ENCODE peak calls at places on chromosome 22, in eight cellular contexts. U, X, J, N, A, F, C and P are unnamed samples.

GRCh38 chr22:43114958-43115357 is 4.4 kb downstream of the BIK start:
- DNase-seq in C (no peak), A (no peak), F (peak; percentile 12), J (no peak), N (no peak), U (no peak), X (no peak), P (no peak)

GRCh38 chr22:46857142-46857825 is 94.8 kb downstream of the TBC1D22A start:
- DNase-seq in N (no peak), C (no peak), J (no peak), U (no peak), F (no peak), X (no peak), A (no peak), P (no peak)

GRCh38 chr22:36930041-36930935 is 16.9 kb downstream of the CSF2RB start:
- DNase-seq in F (no peak), N (no peak), U (no peak), C (no peak), J (no peak), X (no peak), A (no peak), P (no peak)

GRCh38 chr22:20524004-20524481 is 16.6 kb downstream of the MED15 start:
- DNase-seq in U (no peak), A (no peak), F (peak; percentile 20), J (no peak), X (peak; percentile 44), N (no peak), C (no peak), P (no peak)

GRCh38 chr22:39175127-39176066 is 22.9 kb upstream of the CBX7 start:
- DNase-seq in U (no peak), N (peak; percentile 62), A (peak; percentile 66), F (no peak), X (no peak), J (no peak), C (no peak), P (no peak)

GRCh38 chr22:38239101-38239761 is 33.6 kb downstream of the TMEM184B start:
- DNase-seq in A (peak; percentile 98), J (no peak), U (peak; percentile 95), X (peak; percentile 98), F (no peak), N (no peak), C (peak; percentile 68), P (peak; percentile 91)

GRCh38 chr22:36277482-36278291 is 24.8 kb downstream of the APOL1 start:
- DNase-seq in J (peak; percentile 73), C (no peak), X (peak; percentile 62), U (peak; percentile 64), A (peak; percentile 71), N (peak; percentile 74), F (peak; percentile 40), P (peak; percentile 47)

GRCh38 chr22:50112151-50113118 is 22.6 kb downstream of the MOV10L1 start:
- DNase-seq in J (no peak), U (peak; percentile 56), N (no peak), C (peak; percentile 49), X (peak; percentile 64), A (peak; percentile 78), F (no peak), P (no peak)

GRCh38 chr22:49292909-49293308 is 534.8 kb downstream of the BRD1 start:
- DNase-seq in C (no peak), A (no peak), X (no peak), J (no peak), U (no peak), F (no peak), N (peak; percentile 6), P (no peak)

GRCh38 chr22:36086170-36086490 is 57.5 kb upstream of the RBFOX2 start:
- DNase-seq in X (no peak), J (no peak), N (no peak), C (peak; percentile 12), U (no peak), F (no peak), A (no peak), P (no peak)

GRCh38 chr22:44669725-44670027 is 32.3 kb upstream of the PRR5 start:
- DNase-seq in X (peak; percentile 54), U (peak; percentile 28), J (no peak), F (no peak), C (no peak), N (no peak), A (peak; percentile 23), P (no peak)

GRCh38 chr22:39481054-39481453 is 21.0 kb upstream of the MIEF1 start:
- DNase-seq in X (no peak), J (no peak), A (no peak), C (no peak), N (no peak), U (no peak), F (no peak), P (no peak)

GRCh38 chr22:30562391-30562790 is 12.1 kb downstream of the GAL3ST1 start:
- DNase-seq in U (no peak), N (no peak), A (peak; percentile 20), X (no peak), J (no peak), C (peak; percentile 47), F (no peak), P (no peak)

GRCh38 chr22:26314656-26315055 is 114.4 kb upstream of the ASPHD2 start:
- DNase-seq in F (no peak), X (no peak), N (no peak), C (no peak), J (no peak), U (no peak), A (no peak), P (no peak)

GRCh38 chr22:40721266-40721665 is 42.0 kb downstream of the MCHR1 start:
- DNase-seq in J (no peak), N (no peak), A (peak; percentile 65), X (peak; percentile 27), C (peak; percentile 49), U (peak; percentile 62), F (peak; percentile 75), P (no peak)

GRCh38 chr22:48885919-48886305 is 941.8 kb downstream of the BRD1 start:
- DNase-seq in F (no peak), N (peak; percentile 47), J (no peak), A (no peak), U (no peak), X (no peak), C (no peak), P (no peak)

GRCh38 chr22:26563022-26563421 is 26.9 kb downstream of the TPST2 start:
- DNase-seq in X (no peak), J (no peak), C (no peak), F (no peak), A (no peak), N (no peak), U (no peak), P (no peak)

GRCh38 chr22:42272431-42273004 is 2.1 kb upstream of the TCF20 start:
- DNase-seq in N (no peak), A (no peak), U (no peak), J (no peak), F (no peak), C (no peak), X (no peak), P (no peak)

GRCh38 chr22:38305481-38306448 is 11.5 kb downstream of the CSNK1E start:
- DNase-seq in N (no peak), A (peak; percentile 64), U (peak; percentile 77), J (peak; percentile 40), C (no peak), X (no peak), F (peak; percentile 64), P (no peak)

GRCh38 chr22:37186997-37187522 is 987 bp downstream of the C1QTNF6 start:
- DNase-seq in X (peak; percentile 21), C (no peak), J (no peak), A (peak; percentile 55), N (peak; percentile 53), U (peak; percentile 35), F (no peak), P (no peak)